ENCODE peak calls at places on chromosome 13, in eight cellular contexts. U is uterus, W is esophagus squamous epithelium, G is cardiac muscle cell, R is pancreas, J is Peyer's patch, D is spleen, F is tibial artery. O is an unnamed sample.

GRCh38 chr13:62209539-62209938 is 793.9 kb upstream of the PCDH20 start:
- DNase-seq in G (no peak), U (no peak), R (no peak), W (no peak), J (no peak), F (no peak), D (no peak), O (no peak)

GRCh38 chr13:94333131-94333820 is 146.2 kb downstream of the DCT start:
- DNase-seq in U (no peak), R (no peak), J (no peak), W (no peak), G (no peak), D (no peak), F (no peak), O (no peak)

GRCh38 chr13:108742681-108743080 is 113.3 kb downstream of the MYO16 start:
- DNase-seq in D (no peak), U (no peak), R (no peak), J (no peak), F (no peak), G (no peak), W (no peak), O (no peak)

GRCh38 chr13:44141213-44141724 is 232.4 kb upstream of the SERP2 start:
- DNase-seq in G (peak; percentile 13), F (no peak), D (no peak), J (no peak), U (no peak), W (no peak), R (no peak), O (no peak)

GRCh38 chr13:48072304-48072703 is 22.6 kb downstream of the MED4 start:
- DNase-seq in R (no peak), G (no peak), U (no peak), D (no peak), F (no peak), W (no peak), J (no peak), O (no peak)

GRCh38 chr13:96041326-96042092 is 11.7 kb downstream of the UGGT2 start:
- DNase-seq in G (no peak), R (no peak), W (no peak), U (no peak), D (no peak), J (no peak), F (no peak), O (no peak)

GRCh38 chr13:82800391-82800790 is 1081.9 kb downstream of the SLITRK1 start:
- DNase-seq in F (no peak), W (no peak), R (no peak), U (no peak), D (no peak), G (no peak), J (no peak), O (no peak)

GRCh38 chr13:113804703-113805430 is 45.8 kb downstream of the TMEM255B start:
- DNase-seq in G (no peak), F (no peak), J (no peak), R (peak; percentile 53), U (no peak), W (no peak), D (peak; percentile 63), O (no peak)

GRCh38 chr13:39385154-39385553 is 217.8 kb downstream of the LHFPL6 start:
- DNase-seq in R (no peak), U (no peak), J (no peak), W (no peak), F (no peak), D (no peak), G (no peak), O (no peak)

GRCh38 chr13:29428310-29428991 is 167.0 kb downstream of the SLC7A1 start:
- DNase-seq in F (no peak), D (no peak), G (peak; percentile 87), J (no peak), W (no peak), R (peak; percentile 62), U (peak; percentile 30), O (no peak)

GRCh38 chr13:52782486-52783448 is 43.1 kb upstream of the CNMD start:
- DNase-seq in D (no peak), G (no peak), W (no peak), F (no peak), J (no peak), U (peak; percentile 20), R (no peak), O (no peak)

GRCh38 chr13:93146584-93147292 is 79.9 kb upstream of the GPC6 start:
- DNase-seq in J (no peak), F (no peak), U (no peak), D (no peak), W (no peak), R (no peak), G (no peak), O (peak; percentile 18)

GRCh38 chr13:110713981-110714797 is 689 bp downstream of the ING1 start:
- DNase-seq in W (no peak), J (peak; percentile 72), R (peak; percentile 72), F (peak; percentile 41), D (peak; percentile 94), U (peak; percentile 59), G (peak; percentile 70), O (peak; percentile 63)

DNA sequence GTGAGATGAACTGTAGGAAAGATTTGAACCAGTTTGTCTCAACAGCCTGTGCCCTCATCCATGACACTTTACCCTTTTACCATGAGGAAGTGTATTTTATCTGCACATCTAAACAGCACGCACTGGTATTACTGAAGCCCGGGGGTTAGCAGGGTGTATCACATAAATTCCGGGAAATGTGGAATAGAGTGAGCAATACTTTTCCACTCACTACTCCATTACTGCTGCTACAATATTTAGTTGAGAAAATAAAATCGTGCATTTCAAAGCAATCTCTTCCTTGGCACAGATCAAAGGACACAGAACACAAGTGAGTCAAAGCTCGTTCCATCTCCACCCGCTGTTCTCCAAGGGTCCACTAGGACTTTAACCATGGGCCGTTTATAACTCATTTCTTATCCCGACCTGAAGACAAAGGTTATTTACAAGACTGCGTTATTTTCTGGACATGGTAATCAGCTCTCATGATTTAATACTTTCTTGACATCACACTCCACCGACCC is 35.2 kb downstream of the STK24 start:
- DNase-seq in F (no peak), W (no peak), G (no peak), R (no peak), D (no peak), U (no peak), J (no peak), O (no peak)
- TF ChIP-seq CTCF in F (no peak), W (no peak), G (no peak), R (no peak), D (no peak), U (no peak), J (peak; percentile 38), O (peak; percentile 25)

GRCh38 chr13:78680064-78680463 is 21.1 kb upstream of the OBI1 start:
- DNase-seq in F (no peak), G (no peak), J (no peak), W (no peak), U (no peak), D (no peak), R (no peak), O (no peak)

GRCh38 chr13:78675112-78675511 is 16.2 kb upstream of the OBI1 start:
- DNase-seq in F (no peak), W (no peak), G (no peak), U (no peak), R (no peak), J (no peak), D (no peak), O (no peak)

GRCh38 chr13:78674638-78675037 is 15.7 kb upstream of the OBI1 start:
- DNase-seq in U (no peak), D (no peak), J (no peak), R (no peak), W (no peak), G (no peak), F (no peak), O (no peak)

GRCh38 chr13:78680611-78681010 is 21.7 kb upstream of the OBI1 start:
- DNase-seq in G (no peak), D (no peak), U (no peak), W (no peak), R (no peak), J (no peak), F (no peak), O (no peak)

DNA sequence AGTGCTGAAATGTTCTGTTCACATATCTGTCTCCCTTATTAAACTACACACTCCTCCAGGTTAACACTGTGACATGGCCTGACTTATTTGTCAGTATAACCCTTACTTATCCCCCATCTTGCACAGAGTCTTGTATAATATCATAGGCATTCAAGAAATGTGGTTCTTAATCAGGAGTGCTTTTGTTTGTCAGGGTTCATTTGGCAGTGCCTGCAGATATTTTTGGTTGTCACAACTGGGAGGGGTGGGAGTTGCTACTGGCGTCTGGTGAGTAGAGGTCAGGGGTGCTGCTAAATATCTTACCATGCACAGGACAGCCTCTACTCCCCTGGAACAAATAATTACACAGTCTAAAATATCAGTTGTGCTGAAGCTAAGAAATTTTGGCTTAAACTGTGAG is 20.4 kb upstream of the OBI1 start:
- DNase-seq in D (no peak), U (no peak), J (no peak), F (no peak), W (no peak), R (no peak), G (peak; percentile 45), O (no peak)
- H3K27ac ChIP-seq in D (no peak overlapping the region), U (no peak overlapping the region), J (no peak overlapping the region), F (no peak overlapping the region), W (no peak overlapping the region), R (no peak overlapping the region), G (peak overlapping the region; percentile 59), O (no peak overlapping the region)

DNA sequence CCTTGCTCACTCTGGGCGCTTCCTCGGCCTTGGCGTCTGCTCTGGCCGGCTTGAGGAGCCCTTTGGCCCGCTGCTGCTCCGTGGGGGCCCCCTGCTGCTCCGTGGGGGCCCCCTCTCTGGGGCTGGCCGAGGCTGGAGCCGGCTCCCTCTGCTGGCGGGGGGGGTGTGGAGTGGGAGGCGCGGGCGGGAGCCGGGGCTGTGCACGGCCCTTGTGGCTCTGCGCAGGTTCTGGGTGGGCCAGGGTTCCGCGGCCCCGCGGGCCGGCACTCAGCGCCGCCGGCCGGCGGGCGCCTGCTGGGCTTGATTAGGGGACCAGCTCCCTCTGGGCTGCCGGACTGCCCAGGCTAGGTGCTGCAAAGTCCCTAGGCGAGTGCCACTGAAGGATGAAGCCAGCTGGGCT is 436.2 kb downstream of the SLITRK6 start:
- DNase-seq in G (no peak), D (no peak), F (no peak), R (no peak), J (no peak), U (no peak), W (no peak), O (no peak)
- H3K4me3 ChIP-seq in G (no peak overlapping the region), D (no peak overlapping the region), F (no peak overlapping the region), R (no peak overlapping the region), J (no peak overlapping the region), U (no peak overlapping the region), W (no peak overlapping the region), O (no peak overlapping the region)

DNA sequence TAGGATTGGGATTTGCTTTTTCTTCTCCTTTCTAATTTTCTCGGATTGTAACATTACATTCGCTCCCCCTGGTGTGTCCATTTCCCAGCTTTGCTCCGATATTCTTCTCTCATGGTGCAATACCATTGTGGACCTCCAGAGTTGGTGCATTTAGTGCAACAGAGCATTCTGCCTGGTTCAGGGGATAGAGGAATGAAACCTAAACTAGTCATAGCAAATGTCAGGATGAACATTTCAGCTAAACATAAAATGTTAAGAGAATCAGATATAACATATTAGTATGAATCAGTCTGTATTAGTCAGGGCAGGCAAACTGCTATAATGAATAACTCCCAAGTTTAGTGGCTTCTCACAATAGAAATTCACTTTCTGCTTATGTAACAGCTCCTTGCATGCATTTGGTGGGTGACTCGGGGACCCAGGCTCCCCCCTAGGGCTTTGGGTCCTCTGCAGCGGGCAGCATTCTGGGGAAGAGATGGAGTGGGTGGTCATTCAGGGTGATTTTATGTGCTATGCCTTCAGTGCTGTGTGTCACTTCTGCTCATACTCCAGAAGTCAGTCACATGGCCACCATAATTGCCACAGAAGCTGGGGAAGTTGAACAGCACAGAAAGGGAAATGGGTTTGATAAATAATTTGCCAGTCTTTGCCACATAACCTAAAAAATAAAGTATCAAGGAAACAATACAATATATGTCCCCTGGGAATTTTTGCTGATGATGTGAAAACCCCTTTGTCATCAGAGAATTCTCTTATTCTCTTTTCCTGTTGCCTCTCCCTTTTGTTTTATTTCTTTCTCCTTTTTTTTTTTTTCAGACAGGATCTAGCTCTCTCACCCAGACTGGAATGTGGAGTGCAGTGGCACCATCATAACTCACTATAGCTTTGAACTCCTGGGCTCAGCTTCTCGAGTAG is 111.0 kb downstream of the HSPH1 start:
- DNase-seq in W (no peak), D (no peak), F (no peak), U (no peak), J (no peak), R (no peak), G (no peak), O (no peak)
- TF ChIP-seq CTCF in W (no peak), D (no peak), F (peak; percentile 18), U (no peak), J (peak; percentile 7), R (no peak), G (peak; percentile 36), O (no peak)